ENCODE peak calls at places on chromosome 1, in nine cellular contexts. B is T-cell; W is GM23248; F is H54; I is spleen; S is activated naive CD8-positive, alpha-beta T cell treated with anti-CD3 and anti-CD28 coated beads for 36 hours; E is effector memory CD8-positive, alpha-beta T cell; N is fibroblast of the conjunctiva; Q is heart right ventricle. Z is an unnamed sample.
A peak's percentile ranks its signal among the peaks of the same experiment; 100 is the strongest.

GRCh38 chr1:17441265-17441992 is 2.0 kb upstream of the RCC2 start:
- DNase-seq in B (no peak), W (peak; percentile 64), F (no peak), I (no peak), S (no peak), E (no peak), N (peak; percentile 83), Q (no peak), Z (peak; percentile 58)

GRCh38 chr1:17765444-17766411 is 10.6 kb downstream of the ACTL8 start:
- DNase-seq in B (no peak), W (peak; percentile 97), F (peak; percentile 78), I (no peak), S (no peak), E (no peak), N (peak; percentile 64), Q (no peak), Z (peak; percentile 88)

GRCh38 chr1:151391079-151391563 is 8.3 kb upstream of the PSMB4 start:
- DNase-seq in B (no peak), W (no peak), F (no peak), I (no peak), S (no peak), E (no peak), N (no peak), Q (no peak), Z (no peak)

GRCh38 chr1:98919211-98919610 is 85.5 kb downstream of the PLPPR5 start:
- DNase-seq in B (no peak), W (no peak), F (no peak), I (no peak), S (no peak), E (no peak), N (peak; percentile 18), Q (no peak), Z (no peak)

GRCh38 chr1:167136191-167136614 is 42.3 kb downstream of the STYXL2 start:
- DNase-seq in B (no peak), W (peak; percentile 48), F (peak; percentile 72), I (no peak), S (no peak), E (no peak), N (peak; percentile 22), Q (no peak), Z (peak; percentile 7)

GRCh38 chr1:66267211-66267940 is 266.6 kb upstream of the SGIP1 start:
- DNase-seq in B (no peak), W (no peak), F (no peak), I (no peak), S (no peak), E (no peak), N (no peak), Q (no peak), Z (peak; percentile 36)

GRCh38 chr1:114263343-114263742 is 109.7 kb upstream of the SYT6 start:
- DNase-seq in B (no peak), W (no peak), F (no peak), I (no peak), S (no peak), E (no peak), N (no peak), Q (no peak), Z (no peak)

GRCh38 chr1:156853761-156854160 is 5.2 kb downstream of the INSRR start:
- DNase-seq in B (no peak), W (no peak), F (no peak), I (peak; percentile 62), S (no peak), E (no peak), N (no peak), Q (no peak), Z (no peak)

GRCh38 chr1:231534703-231535159 is 6.3 kb downstream of the TSNAX start:
- DNase-seq in B (no peak), W (no peak), F (no peak), I (no peak), S (no peak), E (no peak), N (no peak), Q (no peak), Z (no peak)

GRCh38 chr1:1305300-1306069 is 2.2 kb downstream of the ACAP3 start:
- DNase-seq in B (peak; percentile 47), W (peak; percentile 86), F (peak; percentile 85), I (peak; percentile 90), S (peak; percentile 82), E (peak; percentile 73), N (peak; percentile 55), Q (peak; percentile 73), Z (peak; percentile 68)

GRCh38 chr1:203630697-203631096 is 4.1 kb downstream of the ATP2B4 start:
- DNase-seq in B (no peak), W (peak; percentile 50), F (no peak), I (no peak), S (no peak), E (no peak), N (no peak), Q (no peak), Z (no peak)

GRCh38 chr1:181651276-181651675 is 168.0 kb downstream of the CACNA1E start:
- DNase-seq in B (no peak), W (no peak), F (no peak), I (no peak), S (no peak), E (no peak), N (no peak), Q (no peak), Z (no peak)

GRCh38 chr1:165842363-165843129 is 15.1 kb downstream of the UCK2 start:
- DNase-seq in B (no peak), W (peak; percentile 48), F (no peak), I (no peak), S (no peak), E (no peak), N (no peak), Q (no peak), Z (no peak)

GRCh38 chr1:100511773-100512172 is 26.2 kb upstream of the GPR88 start:
- DNase-seq in B (no peak), W (no peak), F (no peak), I (no peak), S (no peak), E (no peak), N (no peak), Q (no peak), Z (no peak)

GRCh38 chr1:26408604-26409003 is 2.0 kb upstream of the LIN28A start:
- DNase-seq in B (peak; percentile 71), W (peak; percentile 80), F (peak; percentile 33), I (peak; percentile 85), S (peak; percentile 63), E (peak; percentile 80), N (peak; percentile 38), Q (peak; percentile 72), Z (peak; percentile 74)

Z was measured in RKO.